ENCODE peak calls at places on chromosomes 1 and 21, in six cellular contexts. One of them, this sample, is unnamed.

GRCh38 chr1:10561955-10562354 is 87.2 kb downstream of the PEX14 start:
- DNase-seq in AG04450: no peak
- DNase-seq in tibial artery: no peak
- DNase-seq in GM23338: peak; percentile 72
- DNase-seq in lower leg skin: no peak
- DNase-seq in cardiac muscle cell: no peak
- DNase-seq in this sample: peak; percentile 11

GRCh38 chr21:42534361-42534900 is 20.8 kb downstream of the SLC37A1 start:
- DNase-seq in AG04450: no peak
- DNase-seq in GM23338: no peak
- DNase-seq in tibial artery: peak; percentile 73
- DNase-seq in lower leg skin: peak; percentile 85
- DNase-seq in cardiac muscle cell: no peak
- DNase-seq in this sample: peak; percentile 57

GRCh38 chr1:155305881-155306391 is 2.7 kb upstream of the FDPS start:
- DNase-seq in GM23338: no peak
- DNase-seq in cardiac muscle cell: no peak
- DNase-seq in AG04450: no peak
- DNase-seq in tibial artery: no peak
- DNase-seq in lower leg skin: no peak
- DNase-seq in this sample: no peak

GRCh38 chr1:94531664-94532063 is 9.9 kb downstream of the F3 start:
- DNase-seq in GM23338: no peak
- DNase-seq in AG04450: no peak
- DNase-seq in tibial artery: no peak
- DNase-seq in lower leg skin: no peak
- DNase-seq in cardiac muscle cell: no peak
- DNase-seq in this sample: no peak

GRCh38 chr1:208185801-208186201 is 58.4 kb downstream of the PLXNA2 start:
- DNase-seq in GM23338: no peak
- DNase-seq in lower leg skin: no peak
- DNase-seq in cardiac muscle cell: no peak
- DNase-seq in AG04450: no peak
- DNase-seq in tibial artery: no peak
- DNase-seq in this sample: no peak

GRCh38 chr1:174800221-174800791 is 199.4 kb upstream of the CACYBP start:
- DNase-seq in lower leg skin: no peak
- DNase-seq in AG04450: no peak
- DNase-seq in cardiac muscle cell: peak; percentile 5
- DNase-seq in tibial artery: no peak
- DNase-seq in GM23338: peak; percentile 35
- DNase-seq in this sample: peak; percentile 21

GRCh38 chr1:180842482-180842881 is 70.2 kb upstream of the KIAA1614 start:
- DNase-seq in lower leg skin: no peak
- DNase-seq in tibial artery: no peak
- DNase-seq in AG04450: no peak
- DNase-seq in cardiac muscle cell: no peak
- DNase-seq in GM23338: no peak
- DNase-seq in this sample: no peak

GRCh38 chr21:42547906-42548365 is 34.3 kb downstream of the SLC37A1 start:
- DNase-seq in tibial artery: peak; percentile 54
- DNase-seq in cardiac muscle cell: no peak
- DNase-seq in GM23338: no peak
- DNase-seq in lower leg skin: no peak
- DNase-seq in AG04450: no peak
- DNase-seq in this sample: no peak

GRCh38 chr1:5386371-5386770 is 605.9 kb downstream of the NPHP4 start:
- DNase-seq in lower leg skin: no peak
- DNase-seq in cardiac muscle cell: no peak
- DNase-seq in AG04450: no peak
- DNase-seq in GM23338: no peak
- DNase-seq in tibial artery: no peak
- DNase-seq in this sample: no peak

GRCh38 chr1:37475380-37476086 is 1.2 kb downstream of the ZC3H12A start:
- DNase-seq in lower leg skin: no peak
- DNase-seq in tibial artery: peak; percentile 60
- DNase-seq in AG04450: no peak
- DNase-seq in GM23338: no peak
- DNase-seq in cardiac muscle cell: no peak
- DNase-seq in this sample: no peak

GRCh38 chr1:6016191-6016865 is 24.1 kb upstream of the NPHP4 start:
- DNase-seq in GM23338: no peak
- DNase-seq in AG04450: no peak
- DNase-seq in cardiac muscle cell: no peak
- DNase-seq in tibial artery: no peak
- DNase-seq in lower leg skin: no peak
- DNase-seq in this sample: no peak

GRCh38 chr1:172356620-172357019 is 63.9 kb upstream of the C1orf105 start:
- DNase-seq in AG04450: peak; percentile 53
- DNase-seq in GM23338: no peak
- DNase-seq in lower leg skin: no peak
- DNase-seq in tibial artery: no peak
- DNase-seq in cardiac muscle cell: no peak
- DNase-seq in this sample: no peak

GRCh38 chr1:32774950-32775634 is 42.1 kb downstream of the YARS1 start:
- DNase-seq in tibial artery: no peak
- DNase-seq in lower leg skin: no peak
- DNase-seq in GM23338: no peak
- DNase-seq in cardiac muscle cell: no peak
- DNase-seq in AG04450: no peak
- DNase-seq in this sample: no peak

GRCh38 chr1:217275617-217276398 is 355.1 kb downstream of the GPATCH2 start:
- DNase-seq in cardiac muscle cell: no peak
- DNase-seq in GM23338: no peak
- DNase-seq in lower leg skin: no peak
- DNase-seq in AG04450: peak; percentile 24
- DNase-seq in tibial artery: no peak
- DNase-seq in this sample: no peak

GRCh38 chr1:225544924-225545323 is 108.0 kb downstream of the ENAH start:
- DNase-seq in GM23338: no peak
- DNase-seq in tibial artery: no peak
- DNase-seq in AG04450: no peak
- DNase-seq in cardiac muscle cell: no peak
- DNase-seq in lower leg skin: no peak
- DNase-seq in this sample: no peak

GRCh38 chr1:24047101-24047459 is 64.9 kb downstream of the MYOM3 start:
- DNase-seq in GM23338: no peak
- DNase-seq in cardiac muscle cell: no peak
- DNase-seq in tibial artery: peak; percentile 86
- DNase-seq in lower leg skin: peak; percentile 94
- DNase-seq in AG04450: no peak
- DNase-seq in this sample: no peak

GRCh38 chr21:40618216-40618615 is 228.7 kb downstream of the DSCAM start:
- DNase-seq in GM23338: no peak
- DNase-seq in AG04450: no peak
- DNase-seq in cardiac muscle cell: no peak
- DNase-seq in lower leg skin: no peak
- DNase-seq in tibial artery: no peak
- DNase-seq in this sample: no peak

GRCh38 chr1:19079541-19079940 is 123.1 kb upstream of the IFFO2 start:
- DNase-seq in cardiac muscle cell: no peak
- DNase-seq in GM23338: no peak
- DNase-seq in AG04450: no peak
- DNase-seq in lower leg skin: no peak
- DNase-seq in tibial artery: no peak
- DNase-seq in this sample: no peak

GRCh38 chr1:9668080-9668479 is 16.5 kb downstream of the PIK3CD start:
- DNase-seq in tibial artery: no peak
- DNase-seq in cardiac muscle cell: no peak
- DNase-seq in AG04450: no peak
- DNase-seq in lower leg skin: no peak
- DNase-seq in GM23338: no peak
- DNase-seq in this sample: no peak

GRCh38 chr1:153682730-153683129 is 4.2 kb downstream of the NPR1 start:
- DNase-seq in GM23338: no peak
- DNase-seq in AG04450: no peak
- DNase-seq in cardiac muscle cell: no peak
- DNase-seq in lower leg skin: no peak
- DNase-seq in tibial artery: no peak
- DNase-seq in this sample: no peak

GRCh38 chr1:37358992-37359391 is 115.4 kb upstream of the ZC3H12A start:
- DNase-seq in AG04450: no peak
- DNase-seq in cardiac muscle cell: no peak
- DNase-seq in tibial artery: no peak
- DNase-seq in lower leg skin: no peak
- DNase-seq in GM23338: no peak
- DNase-seq in this sample: no peak

GRCh38 chr21:38699048-38699447 is 106.7 kb upstream of the ETS2 start:
- DNase-seq in GM23338: peak; percentile 43
- DNase-seq in AG04450: no peak
- DNase-seq in lower leg skin: no peak
- DNase-seq in tibial artery: no peak
- DNase-seq in cardiac muscle cell: no peak
- DNase-seq in this sample: peak; percentile 53

GRCh38 chr1:117092594-117092993 is 29.0 kb downstream of the TRIM45 start:
- DNase-seq in AG04450: no peak
- DNase-seq in GM23338: no peak
- DNase-seq in tibial artery: no peak
- DNase-seq in cardiac muscle cell: peak; percentile 15
- DNase-seq in lower leg skin: no peak
- DNase-seq in this sample: no peak
- H3K4me3 ChIP-seq in AG04450: no peak overlapping the region
- H3K4me3 ChIP-seq in GM23338: no peak overlapping the region
- H3K4me3 ChIP-seq in tibial artery: no peak overlapping the region
- H3K4me3 ChIP-seq in cardiac muscle cell: no peak overlapping the region
- H3K4me3 ChIP-seq in lower leg skin: no peak overlapping the region
- H3K4me3 ChIP-seq in this sample: no peak overlapping the region

DNA sequence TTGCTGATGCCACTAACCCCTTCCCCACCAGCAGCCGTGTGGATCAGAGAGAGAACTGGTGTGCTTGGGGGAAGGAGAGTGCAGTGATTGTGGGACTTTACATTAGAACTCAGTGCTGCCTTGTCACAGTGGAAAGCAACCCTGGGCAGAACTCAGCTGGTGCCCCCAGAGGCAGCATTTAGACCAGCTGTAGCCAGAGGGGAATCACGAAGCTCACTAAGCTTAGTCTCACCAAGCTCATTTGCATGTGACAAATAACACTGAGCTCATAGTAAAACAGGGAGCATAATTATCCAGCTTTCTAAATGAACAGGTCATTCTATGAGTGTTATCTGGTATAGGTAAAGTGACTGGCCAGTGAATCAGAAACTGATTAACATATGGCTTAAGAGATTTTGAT is 9.8 kb upstream of the SMAP2 start:
- DNase-seq in cardiac muscle cell: no peak
- DNase-seq in AG04450: no peak
- DNase-seq in lower leg skin: no peak
- DNase-seq in tibial artery: no peak
- DNase-seq in GM23338: peak; percentile 57
- DNase-seq in this sample: no peak
- TF ChIP-seq CTCF in cardiac muscle cell: no peak
- TF ChIP-seq CTCF in AG04450: no peak
- TF ChIP-seq CTCF in lower leg skin: no peak
- TF ChIP-seq CTCF in tibial artery: no peak
- TF ChIP-seq CTCF in GM23338: peak; percentile 13
- TF ChIP-seq CTCF in this sample: no peak

DNA sequence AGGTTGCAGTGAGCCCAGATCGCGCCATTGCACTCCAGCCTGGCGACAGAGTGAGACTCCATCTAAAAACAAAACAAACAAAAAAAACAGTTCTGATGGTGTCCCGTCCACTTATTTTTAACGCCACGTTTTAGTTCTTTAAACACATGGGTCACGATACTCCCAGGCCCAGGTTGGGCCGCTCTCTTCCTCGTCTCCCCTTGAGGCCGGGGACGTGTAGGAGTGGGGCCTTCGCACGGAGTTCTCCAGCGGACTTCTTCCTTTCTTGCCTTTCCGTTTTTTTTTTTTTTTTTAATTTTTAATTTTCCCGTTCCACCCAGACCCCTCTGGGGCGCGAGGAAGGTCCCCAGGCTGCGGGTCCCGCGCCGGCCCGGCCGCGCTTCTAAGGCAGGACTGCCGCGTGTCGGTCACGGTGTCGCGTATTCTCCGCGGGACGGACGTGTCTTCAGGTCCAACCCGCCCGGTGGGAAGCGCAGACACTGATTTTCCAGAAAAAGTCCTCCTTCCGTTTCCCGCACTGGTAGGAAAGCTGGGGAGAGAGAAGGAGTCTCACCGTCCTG is 47.5 kb upstream of the SLC19A1 start:
- DNase-seq in AG04450: no peak
- DNase-seq in cardiac muscle cell: no peak
- DNase-seq in GM23338: peak; percentile 60
- DNase-seq in lower leg skin: no peak
- DNase-seq in tibial artery: no peak
- DNase-seq in this sample: peak; percentile 7
- H3K4me3 ChIP-seq in AG04450: peak overlapping the region; percentile 46
- H3K4me3 ChIP-seq in cardiac muscle cell: no peak overlapping the region
- H3K4me3 ChIP-seq in GM23338: peak overlapping the region; percentile 64
- H3K4me3 ChIP-seq in lower leg skin: no peak overlapping the region
- H3K4me3 ChIP-seq in tibial artery: peak overlapping the region; percentile 11
- H3K4me3 ChIP-seq in this sample: no peak overlapping the region

GRCh38 chr1:235553063-235553675 is 48.9 kb upstream of the B3GALNT2 start:
- DNase-seq in lower leg skin: peak; percentile 78
- DNase-seq in AG04450: no peak
- DNase-seq in GM23338: no peak
- DNase-seq in cardiac muscle cell: no peak
- DNase-seq in tibial artery: no peak
- DNase-seq in this sample: peak; percentile 95

GRCh38 chr1:235558783-235559182 is 54.5 kb upstream of the B3GALNT2 start:
- DNase-seq in GM23338: no peak
- DNase-seq in tibial artery: no peak
- DNase-seq in cardiac muscle cell: no peak
- DNase-seq in AG04450: no peak
- DNase-seq in lower leg skin: no peak
- DNase-seq in this sample: no peak

GRCh38 chr1:235562589-235562988 is 58.3 kb upstream of the B3GALNT2 start:
- DNase-seq in lower leg skin: no peak
- DNase-seq in GM23338: no peak
- DNase-seq in tibial artery: no peak
- DNase-seq in cardiac muscle cell: no peak
- DNase-seq in AG04450: no peak
- DNase-seq in this sample: no peak

GRCh38 chr1:235556807-235557206 is 52.6 kb upstream of the B3GALNT2 start:
- DNase-seq in AG04450: no peak
- DNase-seq in cardiac muscle cell: no peak
- DNase-seq in tibial artery: no peak
- DNase-seq in lower leg skin: no peak
- DNase-seq in GM23338: no peak
- DNase-seq in this sample: peak; percentile 63

DNA sequence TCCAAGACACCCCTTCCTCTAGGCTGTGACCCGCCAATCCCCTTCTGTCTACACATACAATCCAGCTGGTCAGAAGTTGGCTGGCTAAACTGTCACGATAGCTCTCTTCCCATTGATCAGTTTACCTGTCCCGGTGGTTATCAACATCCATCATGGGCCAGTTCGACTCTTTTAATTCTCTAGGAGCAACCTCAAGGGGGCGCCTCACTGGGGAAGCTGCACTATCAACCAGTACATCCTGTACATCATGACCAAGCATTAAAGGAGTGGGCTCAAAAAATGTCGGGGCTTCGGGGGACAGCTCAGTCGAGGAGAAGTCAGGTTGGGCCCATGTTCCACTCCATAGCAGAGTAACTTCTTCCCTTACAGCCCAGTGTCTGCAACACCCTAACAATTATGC is 53.2 kb upstream of the B3GALNT2 start:
- DNase-seq in AG04450: no peak
- DNase-seq in cardiac muscle cell: no peak
- DNase-seq in tibial artery: no peak
- DNase-seq in GM23338: peak; percentile 78
- DNase-seq in lower leg skin: peak; percentile 84
- DNase-seq in this sample: peak; percentile 40
- TF ChIP-seq CTCF in AG04450: peak; percentile 4
- TF ChIP-seq CTCF in cardiac muscle cell: peak; percentile 6
- TF ChIP-seq CTCF in tibial artery: no peak
- TF ChIP-seq CTCF in GM23338: peak; percentile 77
- TF ChIP-seq CTCF in lower leg skin: no peak
- TF ChIP-seq CTCF in this sample: peak; percentile 62

GRCh38 chr1:200226268-200226968 is 183.4 kb downstream of the ZNF281 start:
- DNase-seq in cardiac muscle cell: no peak
- DNase-seq in GM23338: peak; percentile 72
- DNase-seq in tibial artery: no peak
- DNase-seq in lower leg skin: no peak
- DNase-seq in AG04450: no peak
- DNase-seq in this sample: no peak
- H3K4me3 ChIP-seq in cardiac muscle cell: no peak overlapping the region
- H3K4me3 ChIP-seq in GM23338: no peak overlapping the region
- H3K4me3 ChIP-seq in tibial artery: no peak overlapping the region
- H3K4me3 ChIP-seq in lower leg skin: no peak overlapping the region
- H3K4me3 ChIP-seq in AG04450: no peak overlapping the region
- H3K4me3 ChIP-seq in this sample: no peak overlapping the region

This sample was measured in WERI-Rb-1.